ENCODE peak calls at places on chromosome 3, in five cellular contexts. One of them, this sample, is unnamed.

GRCh38 chr3:188729422-188729821 is 442.3 kb upstream of the TPRG1 start:
- DNase-seq in HepG2: no peak
- DNase-seq in K562: no peak
- DNase-seq in GM12878: no peak
- DNase-seq in SK-N-SH: no peak
- DNase-seq in this sample: no peak

GRCh38 chr3:197305854-197306253 is 7.4 kb upstream of the DLG1 start:
- DNase-seq in HepG2: no peak
- DNase-seq in GM12878: peak; percentile 75
- DNase-seq in K562: no peak
- DNase-seq in SK-N-SH: no peak
- DNase-seq in this sample: no peak

GRCh38 chr3:43215138-43215537 is 71.2 kb upstream of the SNRK start:
- DNase-seq in GM12878: no peak
- DNase-seq in SK-N-SH: no peak
- DNase-seq in HepG2: no peak
- DNase-seq in K562: no peak
- DNase-seq in this sample: no peak

GRCh38 chr3:128382221-128382807 is 84.4 kb downstream of the DNAJB8 start:
- DNase-seq in K562: no peak
- DNase-seq in HepG2: no peak
- DNase-seq in SK-N-SH: no peak
- DNase-seq in GM12878: no peak
- DNase-seq in this sample: no peak

GRCh38 chr3:4785551-4785950 is 193.7 kb upstream of the BHLHE40 start:
- DNase-seq in K562: no peak
- DNase-seq in HepG2: no peak
- DNase-seq in SK-N-SH: no peak
- DNase-seq in GM12878: no peak
- DNase-seq in this sample: no peak

GRCh38 chr3:129663045-129663446 is 56.6 kb upstream of the PLXND1 start:
- DNase-seq in SK-N-SH: no peak
- DNase-seq in GM12878: no peak
- DNase-seq in HepG2: peak; percentile 83
- DNase-seq in K562: no peak
- DNase-seq in this sample: no peak

GRCh38 chr3:99269606-99270355 is 368.3 kb upstream of the DCBLD2 start:
- DNase-seq in GM12878: no peak
- DNase-seq in HepG2: no peak
- DNase-seq in K562: no peak
- DNase-seq in SK-N-SH: no peak
- DNase-seq in this sample: no peak

GRCh38 chr3:125573216-125573615 is 22.1 kb downstream of the OSBPL11 start:
- DNase-seq in GM12878: no peak
- DNase-seq in HepG2: no peak
- DNase-seq in K562: no peak
- DNase-seq in SK-N-SH: no peak
- DNase-seq in this sample: no peak

GRCh38 chr3:166456291-166456690 is 619.1 kb upstream of the BCHE start:
- DNase-seq in K562: no peak
- DNase-seq in HepG2: no peak
- DNase-seq in SK-N-SH: no peak
- DNase-seq in GM12878: no peak
- DNase-seq in this sample: no peak

GRCh38 chr3:177196473-177197040 is 725 bp downstream of the TBL1XR1 start:
- DNase-seq in GM12878: no peak
- DNase-seq in HepG2: no peak
- DNase-seq in K562: peak; percentile 59
- DNase-seq in SK-N-SH: peak; percentile 79
- DNase-seq in this sample: peak; percentile 35

GRCh38 chr3:68866157-68866556 is 66.2 kb downstream of the TAFA4 start:
- DNase-seq in K562: no peak
- DNase-seq in GM12878: no peak
- DNase-seq in HepG2: no peak
- DNase-seq in SK-N-SH: no peak
- DNase-seq in this sample: no peak

GRCh38 chr3:194588741-194589140 is 44.5 kb downstream of the TMEM44 start:
- DNase-seq in HepG2: no peak
- DNase-seq in K562: no peak
- DNase-seq in SK-N-SH: no peak
- DNase-seq in GM12878: no peak
- DNase-seq in this sample: no peak

GRCh38 chr3:23648326-23648964 is 157.3 kb upstream of the UBE2E1 start:
- DNase-seq in HepG2: no peak
- DNase-seq in K562: peak; percentile 5
- DNase-seq in GM12878: no peak
- DNase-seq in SK-N-SH: peak; percentile 27
- DNase-seq in this sample: no peak

GRCh38 chr3:157755254-157755653 is 252.0 kb upstream of the VEPH1 start:
- DNase-seq in HepG2: no peak
- DNase-seq in SK-N-SH: no peak
- DNase-seq in K562: no peak
- DNase-seq in GM12878: no peak
- DNase-seq in this sample: no peak

GRCh38 chr3:52197842-52198625 is at the start of gene ALAS1:
- DNase-seq in SK-N-SH: peak; percentile 99
- DNase-seq in GM12878: peak; percentile 72
- DNase-seq in HepG2: peak; percentile 82
- DNase-seq in K562: peak; percentile 93
- DNase-seq in this sample: peak; percentile 99

GRCh38 chr3:94615275-94616065 is 552.6 kb downstream of the NSUN3 start:
- DNase-seq in GM12878: no peak
- DNase-seq in K562: no peak
- DNase-seq in HepG2: no peak
- DNase-seq in SK-N-SH: no peak
- DNase-seq in this sample: no peak

GRCh38 chr3:14312375-14312774 is 90.0 kb upstream of the SLC6A6 start:
- DNase-seq in K562: no peak
- DNase-seq in GM12878: no peak
- DNase-seq in SK-N-SH: no peak
- DNase-seq in HepG2: no peak
- DNase-seq in this sample: no peak

GRCh38 chr3:132521921-132522320 is 75.1 kb upstream of the ACKR4 start:
- DNase-seq in SK-N-SH: no peak
- DNase-seq in HepG2: no peak
- DNase-seq in K562: no peak
- DNase-seq in GM12878: no peak
- DNase-seq in this sample: no peak

GRCh38 chr3:75978686-75979085 is 193.3 kb upstream of the ZNF717 start:
- DNase-seq in GM12878: no peak
- DNase-seq in K562: no peak
- DNase-seq in SK-N-SH: no peak
- DNase-seq in HepG2: no peak
- DNase-seq in this sample: no peak

GRCh38 chr3:157081681-157082210 is 78.2 kb downstream of the CCNL1 start:
- DNase-seq in HepG2: peak; percentile 68
- DNase-seq in GM12878: no peak
- DNase-seq in K562: peak; percentile 86
- DNase-seq in SK-N-SH: peak; percentile 84
- DNase-seq in this sample: peak; percentile 86

GRCh38 chr3:5053021-5053831 is 68.9 kb upstream of the ARL8B start:
- DNase-seq in K562: no peak
- DNase-seq in SK-N-SH: no peak
- DNase-seq in GM12878: no peak
- DNase-seq in HepG2: no peak
- DNase-seq in this sample: no peak

GRCh38 chr3:138914870-138915502 is 32.0 kb downstream of the FOXL2 start:
- DNase-seq in GM12878: no peak
- DNase-seq in HepG2: peak; percentile 87
- DNase-seq in K562: peak; percentile 80
- DNase-seq in SK-N-SH: no peak
- DNase-seq in this sample: no peak

GRCh38 chr3:98855811-98856400 is 45.6 kb downstream of the DCBLD2 start:
- DNase-seq in K562: no peak
- DNase-seq in HepG2: no peak
- DNase-seq in SK-N-SH: no peak
- DNase-seq in GM12878: no peak
- DNase-seq in this sample: no peak

GRCh38 chr3:66483006-66483928 is 17.6 kb downstream of the LRIG1 start:
- DNase-seq in K562: no peak
- DNase-seq in HepG2: no peak
- DNase-seq in GM12878: no peak
- DNase-seq in SK-N-SH: peak; percentile 16
- DNase-seq in this sample: no peak

GRCh38 chr3:14810070-14810732 is 8.6 kb upstream of the FGD5 start:
- DNase-seq in SK-N-SH: peak; percentile 80
- DNase-seq in K562: no peak
- DNase-seq in GM12878: no peak
- DNase-seq in HepG2: no peak
- DNase-seq in this sample: peak; percentile 58

GRCh38 chr3:109336272-109336957 is 931 bp downstream of the DPPA4 start:
- DNase-seq in GM12878: no peak
- DNase-seq in K562: no peak
- DNase-seq in SK-N-SH: no peak
- DNase-seq in HepG2: no peak
- DNase-seq in this sample: no peak

GRCh38 chr3:58557496-58557895 is 19.7 kb downstream of the FAM107A start:
- DNase-seq in K562: no peak
- DNase-seq in GM12878: no peak
- DNase-seq in HepG2: peak; percentile 49
- DNase-seq in SK-N-SH: no peak
- DNase-seq in this sample: no peak

GRCh38 chr3:129892857-129893615 is 475 bp downstream of the TMCC1 start:
- DNase-seq in GM12878: peak; percentile 23
- DNase-seq in HepG2: peak; percentile 36
- DNase-seq in K562: peak; percentile 70
- DNase-seq in SK-N-SH: peak; percentile 89
- DNase-seq in this sample: peak; percentile 68

GRCh38 chr3:149003653-149004305 is 12.4 kb downstream of the GYG1 start:
- DNase-seq in GM12878: no peak
- DNase-seq in SK-N-SH: no peak
- DNase-seq in K562: no peak
- DNase-seq in HepG2: no peak
- DNase-seq in this sample: no peak

GRCh38 chr3:64814360-64814759 is 126.6 kb upstream of the ADAMTS9 start:
- DNase-seq in K562: no peak
- DNase-seq in SK-N-SH: no peak
- DNase-seq in HepG2: no peak
- DNase-seq in GM12878: no peak
- DNase-seq in this sample: no peak

GRCh38 chr3:65854606-65855304 is 184.0 kb downstream of the MAGI1 start:
- DNase-seq in GM12878: no peak
- DNase-seq in K562: no peak
- DNase-seq in SK-N-SH: no peak
- DNase-seq in HepG2: no peak
- DNase-seq in this sample: no peak

GRCh38 chr3:127217594-127218456 is 24.9 kb downstream of the PRR23E start:
- DNase-seq in HepG2: no peak
- DNase-seq in GM12878: no peak
- DNase-seq in SK-N-SH: no peak
- DNase-seq in K562: no peak
- DNase-seq in this sample: no peak

GRCh38 chr3:22582291-22582690 is 620.8 kb upstream of the UBE2E2 start:
- DNase-seq in SK-N-SH: no peak
- DNase-seq in K562: no peak
- DNase-seq in HepG2: no peak
- DNase-seq in GM12878: no peak
- DNase-seq in this sample: no peak

GRCh38 chr3:34957707-34958106 is 681.6 kb upstream of the ARPP21 start:
- DNase-seq in SK-N-SH: no peak
- DNase-seq in K562: no peak
- DNase-seq in HepG2: no peak
- DNase-seq in GM12878: no peak
- DNase-seq in this sample: no peak

GRCh38 chr3:27521179-27521871 is 37.1 kb upstream of the SLC4A7 start:
- DNase-seq in GM12878: no peak
- DNase-seq in K562: no peak
- DNase-seq in SK-N-SH: no peak
- DNase-seq in HepG2: peak; percentile 69
- DNase-seq in this sample: no peak

GRCh38 chr3:127171320-127171719 is 21.6 kb upstream of the PRR23E start:
- DNase-seq in GM12878: no peak
- DNase-seq in HepG2: no peak
- DNase-seq in SK-N-SH: no peak
- DNase-seq in K562: no peak
- DNase-seq in this sample: no peak

GRCh38 chr3:196198771-196199753 is 12.1 kb downstream of the ZDHHC19 start:
- DNase-seq in K562: no peak
- DNase-seq in HepG2: peak; percentile 26
- DNase-seq in SK-N-SH: no peak
- DNase-seq in GM12878: no peak
- DNase-seq in this sample: no peak

GRCh38 chr3:108153451-108153981 is 62.7 kb upstream of the CD47 start:
- DNase-seq in K562: peak; percentile 72
- DNase-seq in SK-N-SH: peak; percentile 17
- DNase-seq in HepG2: peak; percentile 37
- DNase-seq in GM12878: no peak
- DNase-seq in this sample: peak; percentile 50

DNA sequence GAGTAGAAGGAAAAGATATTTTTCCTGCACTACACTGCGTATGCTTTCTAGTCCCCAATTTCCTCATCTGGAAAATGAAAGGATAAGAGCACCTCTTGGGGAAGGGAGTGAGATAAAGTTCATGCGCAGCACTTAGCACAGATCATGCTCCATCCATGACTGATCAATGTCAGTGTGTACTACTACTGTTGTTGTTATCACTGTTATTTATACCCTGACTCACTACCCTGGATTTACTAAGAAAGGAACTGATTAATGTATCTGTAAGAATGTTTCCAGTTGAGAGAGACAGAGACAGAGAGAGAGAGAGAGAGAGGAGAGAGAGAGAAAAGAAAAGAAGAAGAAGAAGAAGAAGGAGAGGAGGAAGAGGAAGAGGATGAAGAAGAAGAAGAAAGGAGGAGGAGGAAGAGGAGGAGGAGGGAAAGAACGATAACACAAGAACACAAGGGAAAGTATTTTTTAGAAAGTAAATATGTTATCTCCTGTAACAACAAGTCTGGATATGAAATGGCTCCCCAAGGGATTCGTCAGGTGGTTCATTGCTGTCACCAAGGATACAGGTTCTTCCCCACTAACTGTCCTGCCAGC is 212.2 kb upstream of the PROK2 start:
- DNase-seq in SK-N-SH: no peak
- DNase-seq in K562: no peak
- DNase-seq in GM12878: no peak
- DNase-seq in HepG2: no peak
- DNase-seq in this sample: no peak
- TF ChIP-seq FOXM1 in SK-N-SH: no peak
- TF ChIP-seq FOXM1 in K562: no peak
- TF ChIP-seq FOXM1 in GM12878: no peak
- TF ChIP-seq FOXM1 in HepG2: no peak
- TF ChIP-seq FOXM1 in this sample: no peak

GRCh38 chr3:44421280-44421679 is 56.2 kb downstream of the ZNF445 start:
- DNase-seq in HepG2: no peak
- DNase-seq in K562: no peak
- DNase-seq in GM12878: no peak
- DNase-seq in SK-N-SH: no peak
- DNase-seq in this sample: no peak
- TF ChIP-seq FOXM1 in HepG2: no peak
- TF ChIP-seq FOXM1 in K562: no peak
- TF ChIP-seq FOXM1 in GM12878: no peak
- TF ChIP-seq FOXM1 in SK-N-SH: no peak
- TF ChIP-seq FOXM1 in this sample: no peak

GRCh38 chr3:11717301-11717700 is 73.6 kb upstream of the VGLL4 start:
- DNase-seq in HepG2: no peak
- DNase-seq in GM12878: no peak
- DNase-seq in SK-N-SH: no peak
- DNase-seq in K562: no peak
- DNase-seq in this sample: no peak
- TF ChIP-seq FOXM1 in HepG2: no peak
- TF ChIP-seq FOXM1 in GM12878: no peak
- TF ChIP-seq FOXM1 in SK-N-SH: no peak
- TF ChIP-seq FOXM1 in K562: no peak
- TF ChIP-seq FOXM1 in this sample: no peak

GRCh38 chr3:82672966-82673365 is 911.5 kb upstream of the GBE1 start:
- DNase-seq in HepG2: no peak
- DNase-seq in GM12878: no peak
- DNase-seq in K562: no peak
- DNase-seq in SK-N-SH: no peak
- DNase-seq in this sample: no peak
- TF ChIP-seq FOXM1 in HepG2: no peak
- TF ChIP-seq FOXM1 in GM12878: no peak
- TF ChIP-seq FOXM1 in K562: no peak
- TF ChIP-seq FOXM1 in SK-N-SH: no peak
- TF ChIP-seq FOXM1 in this sample: no peak